ENCODE peak calls at places on chromosomes 16 and 17, in ten cellular contexts. One of them, this sample, is unnamed.

GRCh38 chr16:80744856-80745255 is 59.5 kb downstream of the CDYL2 start:
- DNase-seq in kidney epithelial cell: no peak
- DNase-seq in AG08395: no peak
- DNase-seq in breast epithelium: no peak
- DNase-seq in astrocyte of the spinal cord: no peak
- DNase-seq in endodermal cell: no peak
- DNase-seq in heart left ventricle: no peak
- DNase-seq in colonic mucosa: no peak
- DNase-seq in EL: no peak
- DNase-seq in cardiac muscle cell: no peak
- DNase-seq in this sample: no peak

GRCh38 chr16:79651363-79651762 is 50.8 kb upstream of the MAF start:
- DNase-seq in cardiac muscle cell: peak; percentile 82
- DNase-seq in astrocyte of the spinal cord: peak; percentile 83
- DNase-seq in AG08395: peak; percentile 57
- DNase-seq in breast epithelium: peak; percentile 75
- DNase-seq in EL: peak; percentile 33
- DNase-seq in heart left ventricle: no peak
- DNase-seq in kidney epithelial cell: no peak
- DNase-seq in colonic mucosa: peak; percentile 52
- DNase-seq in endodermal cell: no peak
- DNase-seq in this sample: no peak

GRCh38 chr17:34163681-34164080 is 91.4 kb upstream of the CCL2 start:
- DNase-seq in endodermal cell: peak; percentile 87
- DNase-seq in breast epithelium: no peak
- DNase-seq in heart left ventricle: no peak
- DNase-seq in EL: peak; percentile 29
- DNase-seq in colonic mucosa: no peak
- DNase-seq in cardiac muscle cell: peak; percentile 44
- DNase-seq in kidney epithelial cell: no peak
- DNase-seq in AG08395: peak; percentile 51
- DNase-seq in astrocyte of the spinal cord: no peak
- DNase-seq in this sample: no peak

GRCh38 chr17:78498848-78499247 is 78.3 kb downstream of the DNAH17 start:
- DNase-seq in endodermal cell: peak; percentile 76
- DNase-seq in cardiac muscle cell: no peak
- DNase-seq in breast epithelium: no peak
- DNase-seq in colonic mucosa: no peak
- DNase-seq in AG08395: no peak
- DNase-seq in astrocyte of the spinal cord: no peak
- DNase-seq in EL: no peak
- DNase-seq in heart left ventricle: no peak
- DNase-seq in kidney epithelial cell: no peak
- DNase-seq in this sample: no peak

GRCh38 chr17:40095944-40096791 is 4.2 kb downstream of the NR1D1 start:
- DNase-seq in breast epithelium: no peak
- DNase-seq in AG08395: no peak
- DNase-seq in cardiac muscle cell: no peak
- DNase-seq in astrocyte of the spinal cord: no peak
- DNase-seq in endodermal cell: no peak
- DNase-seq in colonic mucosa: peak; percentile 71
- DNase-seq in EL: no peak
- DNase-seq in kidney epithelial cell: no peak
- DNase-seq in heart left ventricle: peak; percentile 75
- DNase-seq in this sample: peak; percentile 97

GRCh38 chr16:1839554-1839953 is 12.5 kb downstream of the FAHD1 start:
- DNase-seq in EL: peak; percentile 72
- DNase-seq in breast epithelium: no peak
- DNase-seq in AG08395: peak; percentile 76
- DNase-seq in kidney epithelial cell: no peak
- DNase-seq in heart left ventricle: no peak
- DNase-seq in endodermal cell: no peak
- DNase-seq in astrocyte of the spinal cord: no peak
- DNase-seq in colonic mucosa: no peak
- DNase-seq in cardiac muscle cell: peak; percentile 52
- DNase-seq in this sample: no peak

GRCh38 chr16:20846030-20846429 is 39.7 kb downstream of the REXO5 start:
- DNase-seq in endodermal cell: no peak
- DNase-seq in colonic mucosa: no peak
- DNase-seq in AG08395: no peak
- DNase-seq in heart left ventricle: peak; percentile 60
- DNase-seq in EL: no peak
- DNase-seq in cardiac muscle cell: no peak
- DNase-seq in breast epithelium: no peak
- DNase-seq in kidney epithelial cell: no peak
- DNase-seq in astrocyte of the spinal cord: no peak
- DNase-seq in this sample: no peak

GRCh38 chr17:16304832-16305231 is 48.4 kb downstream of the CENPV start:
- DNase-seq in EL: peak; percentile 25
- DNase-seq in breast epithelium: no peak
- DNase-seq in colonic mucosa: no peak
- DNase-seq in endodermal cell: peak; percentile 80
- DNase-seq in astrocyte of the spinal cord: no peak
- DNase-seq in AG08395: no peak
- DNase-seq in cardiac muscle cell: peak; percentile 52
- DNase-seq in kidney epithelial cell: no peak
- DNase-seq in heart left ventricle: no peak
- DNase-seq in this sample: no peak

GRCh38 chr17:36934759-36935630 is 2.3 kb upstream of the LHX1 start:
- DNase-seq in EL: no peak
- DNase-seq in astrocyte of the spinal cord: no peak
- DNase-seq in colonic mucosa: no peak
- DNase-seq in breast epithelium: no peak
- DNase-seq in heart left ventricle: peak; percentile 65
- DNase-seq in kidney epithelial cell: no peak
- DNase-seq in endodermal cell: peak; percentile 93
- DNase-seq in AG08395: no peak
- DNase-seq in cardiac muscle cell: peak; percentile 19
- DNase-seq in this sample: no peak

GRCh38 chr17:81253358-81254131 is 14.4 kb downstream of the NDUFAF8 start:
- DNase-seq in EL: peak; percentile 38
- DNase-seq in heart left ventricle: no peak
- DNase-seq in astrocyte of the spinal cord: no peak
- DNase-seq in cardiac muscle cell: peak; percentile 53
- DNase-seq in breast epithelium: no peak
- DNase-seq in colonic mucosa: peak; percentile 55
- DNase-seq in AG08395: peak; percentile 64
- DNase-seq in endodermal cell: peak; percentile 85
- DNase-seq in kidney epithelial cell: no peak
- DNase-seq in this sample: no peak

GRCh38 chr17:73359987-73360410 is 48.2 kb upstream of the CDC42EP4 start:
- DNase-seq in astrocyte of the spinal cord: no peak
- DNase-seq in heart left ventricle: no peak
- DNase-seq in cardiac muscle cell: no peak
- DNase-seq in kidney epithelial cell: no peak
- DNase-seq in breast epithelium: peak; percentile 92
- DNase-seq in AG08395: no peak
- DNase-seq in colonic mucosa: peak; percentile 71
- DNase-seq in endodermal cell: peak; percentile 98
- DNase-seq in EL: no peak
- DNase-seq in this sample: no peak

GRCh38 chr16:85935957-85936760 is 37.2 kb downstream of the IRF8 start:
- DNase-seq in breast epithelium: no peak
- DNase-seq in endodermal cell: no peak
- DNase-seq in cardiac muscle cell: peak; percentile 11
- DNase-seq in astrocyte of the spinal cord: no peak
- DNase-seq in kidney epithelial cell: no peak
- DNase-seq in AG08395: no peak
- DNase-seq in EL: no peak
- DNase-seq in colonic mucosa: no peak
- DNase-seq in heart left ventricle: no peak
- DNase-seq in this sample: peak; percentile 90

GRCh38 chr16:66247516-66248089 is 118.9 kb upstream of the CDH5 start:
- DNase-seq in kidney epithelial cell: no peak
- DNase-seq in cardiac muscle cell: peak; percentile 79
- DNase-seq in colonic mucosa: no peak
- DNase-seq in endodermal cell: no peak
- DNase-seq in EL: no peak
- DNase-seq in astrocyte of the spinal cord: peak; percentile 38
- DNase-seq in breast epithelium: no peak
- DNase-seq in AG08395: peak; percentile 35
- DNase-seq in heart left ventricle: no peak
- DNase-seq in this sample: no peak

GRCh38 chr17:72413077-72414031 is 292.5 kb downstream of the SOX9 start:
- DNase-seq in endodermal cell: no peak
- DNase-seq in heart left ventricle: no peak
- DNase-seq in EL: no peak
- DNase-seq in breast epithelium: no peak
- DNase-seq in astrocyte of the spinal cord: no peak
- DNase-seq in AG08395: no peak
- DNase-seq in cardiac muscle cell: no peak
- DNase-seq in kidney epithelial cell: no peak
- DNase-seq in colonic mucosa: peak; percentile 53
- DNase-seq in this sample: no peak

GRCh38 chr17:76901542-76902197 is 33.5 kb downstream of the MGAT5B start:
- DNase-seq in colonic mucosa: no peak
- DNase-seq in kidney epithelial cell: no peak
- DNase-seq in breast epithelium: no peak
- DNase-seq in astrocyte of the spinal cord: no peak
- DNase-seq in cardiac muscle cell: no peak
- DNase-seq in AG08395: no peak
- DNase-seq in endodermal cell: no peak
- DNase-seq in heart left ventricle: no peak
- DNase-seq in EL: no peak
- DNase-seq in this sample: no peak

This sample was measured in natural killer cell treated with Interleukin-12 subunit alpha and Interleukin-12 subunit beta and Interleukin-15 and Interleukin-18, amount 100 ng/mL, for 72 hours.